ENCODE peak calls at places on chromosomes 6 and 20, in five cellular contexts. U is progenitor cell of endocrine pancreas, T is ELR, Z is ovary, S is GM12865. C is an unnamed sample.

GRCh38 chr6:88666906-88667305 is 296.5 kb downstream of the RNGTT start:
- DNase-seq in U (no peak), S (no peak), Z (no peak), T (peak; percentile 4), C (no peak)

GRCh38 chr6:110039996-110040383 is 61.9 kb downstream of the GPR6 start:
- DNase-seq in Z (peak; percentile 40), T (peak; percentile 49), U (no peak), S (peak; percentile 67), C (peak; percentile 34)

GRCh38 chr20:34980543-34981213 is 25.0 kb downstream of the MYH7B start:
- DNase-seq in U (no peak), S (no peak), T (no peak), Z (no peak), C (no peak)

GRCh38 chr6:7939186-7939863 is 28.7 kb upstream of the TXNDC5 start:
- DNase-seq in T (no peak), S (peak; percentile 25), Z (no peak), U (no peak), C (no peak)

GRCh38 chr6:1406306-1407058 is 17.1 kb downstream of the FOXF2 start:
- DNase-seq in S (no peak), Z (no peak), T (peak; percentile 56), U (no peak), C (no peak)

GRCh38 chr6:85726206-85726605 is 83.5 kb upstream of the SYNCRIP start:
- DNase-seq in S (no peak), Z (no peak), T (peak; percentile 37), U (no peak), C (no peak)

GRCh38 chr6:167652701-167653095 is 174.0 kb upstream of the AFDN start:
- DNase-seq in Z (no peak), S (no peak), U (no peak), T (no peak), C (no peak)

GRCh38 chr6:42045538-42046460 is 4.5 kb upstream of the TAF8 start:
- DNase-seq in U (no peak), S (peak; percentile 66), Z (peak; percentile 96), T (peak; percentile 73), C (peak; percentile 88)

GRCh38 chr6:84967389-84967788 is 203.0 kb upstream of the TBX18 start:
- DNase-seq in T (peak; percentile 71), S (peak; percentile 16), U (no peak), Z (no peak), C (no peak)

C was measured in central memory CD4-positive, alpha-beta T cell.